ENCODE peak calls at places on chromosomes 13 and 19, in four cellular contexts. Z is HTR-8/SVneo, M is nucleus accumbens, T is NCI-H1092. B is an unnamed sample.

GRCh38 chr19:47495478-47496372 is 11.7 kb upstream of the KPTN start:
- DNase-seq in Z (no peak), M (peak; percentile 46), T (no peak), B (no peak)

GRCh38 chr19:7729211-7729610 is 2.7 kb downstream of the CLEC4G start:
- DNase-seq in Z (no peak), M (no peak), T (no peak), B (no peak)

GRCh38 chr13:109784590-109785140 is 1.7 kb downstream of the IRS2 start:
- DNase-seq in Z (no peak), M (peak; percentile 80), T (peak; percentile 59), B (peak; percentile 67)

GRCh38 chr13:100129605-100130004 is 40.7 kb downstream of the PCCA start:
- DNase-seq in Z (no peak), M (no peak), T (no peak), B (no peak)

GRCh38 chr13:40060318-40061007 is 405.0 kb downstream of the COG6 start:
- DNase-seq in Z (no peak), M (peak; percentile 21), T (peak; percentile 28), B (no peak)

GRCh38 chr13:98658131-98658530 is 81.2 kb upstream of the STK24 start:
- DNase-seq in Z (no peak), M (no peak), T (no peak), B (no peak)

GRCh38 chr19:33876619-33877018 is 79.9 kb downstream of the KCTD15 start:
- DNase-seq in Z (no peak), M (no peak), T (no peak), B (no peak)

GRCh38 chr13:113495494-113496251 is 5.2 kb upstream of the DCUN1D2 start:
- DNase-seq in Z (no peak), M (no peak), T (no peak), B (no peak)

GRCh38 chr19:3642987-3643386 is 16.4 kb upstream of the CACTIN start:
- DNase-seq in Z (no peak), M (no peak), T (no peak), B (no peak)

GRCh38 chr13:20492641-20493040 is 33.0 kb downstream of the CRYL1 start:
- DNase-seq in Z (peak; percentile 19), M (no peak), T (no peak), B (peak; percentile 38)

GRCh38 chr13:97766749-97767148 is 186.7 kb upstream of the IPO5 start:
- DNase-seq in Z (no peak), M (no peak), T (no peak), B (no peak)

GRCh38 chr13:80074143-80074752 is 266.7 kb downstream of the SPRY2 start:
- DNase-seq in Z (no peak), M (peak; percentile 4), T (no peak), B (no peak)

GRCh38 chr13:32267836-32268439 is 47.2 kb downstream of the ZAR1L start:
- DNase-seq in Z (no peak), M (no peak), T (no peak), B (no peak)

GRCh38 chr19:1105217-1105872 is 1.6 kb downstream of the GPX4 start:
- DNase-seq in Z (no peak), M (no peak), T (no peak), B (no peak)

GRCh38 chr13:46288570-46289259 is 77.0 kb downstream of the LRRC63 start:
- DNase-seq in Z (peak; percentile 10), M (no peak), T (peak; percentile 31), B (peak; percentile 63)

GRCh38 chr19:15299568-15300409 is 32.5 kb downstream of the BRD4 start:
- DNase-seq in Z (no peak), M (no peak), T (no peak), B (no peak)

GRCh38 chr19:16930753-16931152 is 42.0 kb downstream of the F2RL3 start:
- DNase-seq in Z (no peak), M (no peak), T (no peak), B (no peak)

GRCh38 chr19:2164020-2164988 is 571 bp downstream of the DOT1L start:
- DNase-seq in Z (no peak), M (no peak), T (no peak), B (no peak)

GRCh38 chr19:3801412-3802096 is 15.4 kb upstream of the MATK start:
- DNase-seq in Z (no peak), M (peak; percentile 35), T (peak; percentile 35), B (no peak)

GRCh38 chr13:44093607-44094583 is 214.2 kb downstream of the LACC1 start:
- DNase-seq in Z (no peak), M (no peak), T (no peak), B (no peak)

GRCh38 chr13:112061367-112062046 is 5.4 kb upstream of the SOX1 start:
- DNase-seq in Z (no peak), M (no peak), T (peak; percentile 31), B (no peak)